ENCODE peak calls at places on chromosomes 5 and 9, in nine cellular contexts. Z is gastrocnemius medialis, W is A673, C is tibial artery, P is spleen, N is lung, D is heart left ventricle, M is Peyer's patch, X is neuronal stem cell. E is an unnamed sample.

GRCh38 chr9:27945386-27945785 is 372.1 kb upstream of the C9orf72 start:
- DNase-seq in D (no peak), C (no peak), N (no peak), P (no peak), W (no peak), Z (no peak), X (no peak), M (no peak), E (no peak)

GRCh38 chr5:97618721-97619120 is 435.7 kb upstream of the RIOK2 start:
- DNase-seq in Z (no peak), D (no peak), X (no peak), W (no peak), C (no peak), N (no peak), P (no peak), M (no peak), E (no peak)

GRCh38 chr5:79935992-79936643 is 54.9 kb downstream of the MTX3 start:
- DNase-seq in D (peak; percentile 56), W (no peak), P (no peak), Z (peak; percentile 53), C (no peak), N (no peak), X (no peak), M (no peak), E (peak; percentile 59)

GRCh38 chr5:60287174-60287771 is 393.7 kb upstream of the PDE4D start:
- DNase-seq in X (peak; percentile 69), M (no peak), W (peak; percentile 91), Z (no peak), N (peak; percentile 57), P (no peak), D (no peak), C (no peak), E (no peak)

GRCh38 chr9:13576101-13576500 is 296.6 kb upstream of the MPDZ start:
- DNase-seq in M (no peak), X (no peak), Z (no peak), N (no peak), D (no peak), C (no peak), W (no peak), P (no peak), E (no peak)

GRCh38 chr5:177419045-177419444 is 7.4 kb upstream of the GRK6 start:
- DNase-seq in X (no peak), W (no peak), C (no peak), Z (no peak), P (no peak), D (no peak), N (no peak), M (no peak), E (no peak)

GRCh38 chr5:66863343-66864170 is 267.4 kb downstream of the MAST4 start:
- DNase-seq in M (no peak), N (no peak), X (no peak), W (no peak), C (no peak), Z (no peak), P (no peak), D (no peak), E (no peak)

GRCh38 chr5:96193946-96194345 is 232.3 kb upstream of the ELL2 start:
- DNase-seq in Z (no peak), C (no peak), M (no peak), N (no peak), D (no peak), W (no peak), P (no peak), X (no peak), E (no peak)

GRCh38 chr9:13688223-13688989 is 408.9 kb upstream of the MPDZ start:
- DNase-seq in X (peak; percentile 61), D (no peak), P (no peak), M (no peak), N (no peak), Z (no peak), C (no peak), W (no peak), E (no peak)

GRCh38 chr9:20326516-20326915 is 295.8 kb downstream of the MLLT3 start:
- DNase-seq in X (no peak), D (no peak), N (no peak), P (no peak), C (no peak), Z (no peak), W (no peak), M (no peak), E (no peak)

GRCh38 chr5:52947208-52947607 is 41.9 kb upstream of the ITGA2 start:
- DNase-seq in C (no peak), P (no peak), W (no peak), D (no peak), X (no peak), M (no peak), N (no peak), Z (no peak), E (no peak)

GRCh38 chr9:2016411-2017208 is 1.5 kb downstream of the SMARCA2 start:
- DNase-seq in P (peak; percentile 93), W (peak; percentile 71), Z (peak; percentile 73), N (peak; percentile 81), D (peak; percentile 88), C (peak; percentile 94), M (peak; percentile 75), X (peak; percentile 46), E (peak; percentile 75)

GRCh38 chr5:88727705-88728313 is 155.2 kb downstream of the MEF2C start:
- DNase-seq in M (no peak), P (no peak), Z (no peak), C (no peak), D (no peak), X (no peak), W (peak; percentile 41), N (no peak), E (no peak)

GRCh38 chr5:56346044-56346710 is 113.0 kb upstream of the ANKRD55 start:
- DNase-seq in M (no peak), P (no peak), C (no peak), N (no peak), Z (no peak), D (no peak), W (no peak), X (no peak), E (no peak)

GRCh38 chr5:114418546-114419388 is 56.9 kb downstream of the KCNN2 start:
- DNase-seq in C (no peak), D (no peak), M (no peak), X (no peak), N (no peak), W (no peak), P (no peak), Z (no peak), E (no peak)

GRCh38 chr9:132516911-132517310 is 65.5 kb upstream of the BARHL1 start:
- DNase-seq in M (no peak), P (no peak), N (no peak), Z (no peak), W (no peak), X (no peak), C (no peak), D (no peak), E (no peak)

GRCh38 chr5:179322071-179323025 is 22.9 kb downstream of the ADAMTS2 start:
- DNase-seq in D (peak; percentile 17), N (no peak), C (peak; percentile 65), X (no peak), M (no peak), W (no peak), Z (peak; percentile 64), P (peak; percentile 62), E (peak; percentile 25)

GRCh38 chr5:134430001-134430569 is 18.4 kb upstream of the CDKN2AIPNL start:
- DNase-seq in M (no peak), X (no peak), C (no peak), P (peak; percentile 11), N (no peak), W (no peak), Z (no peak), D (no peak), E (no peak)

DNA sequence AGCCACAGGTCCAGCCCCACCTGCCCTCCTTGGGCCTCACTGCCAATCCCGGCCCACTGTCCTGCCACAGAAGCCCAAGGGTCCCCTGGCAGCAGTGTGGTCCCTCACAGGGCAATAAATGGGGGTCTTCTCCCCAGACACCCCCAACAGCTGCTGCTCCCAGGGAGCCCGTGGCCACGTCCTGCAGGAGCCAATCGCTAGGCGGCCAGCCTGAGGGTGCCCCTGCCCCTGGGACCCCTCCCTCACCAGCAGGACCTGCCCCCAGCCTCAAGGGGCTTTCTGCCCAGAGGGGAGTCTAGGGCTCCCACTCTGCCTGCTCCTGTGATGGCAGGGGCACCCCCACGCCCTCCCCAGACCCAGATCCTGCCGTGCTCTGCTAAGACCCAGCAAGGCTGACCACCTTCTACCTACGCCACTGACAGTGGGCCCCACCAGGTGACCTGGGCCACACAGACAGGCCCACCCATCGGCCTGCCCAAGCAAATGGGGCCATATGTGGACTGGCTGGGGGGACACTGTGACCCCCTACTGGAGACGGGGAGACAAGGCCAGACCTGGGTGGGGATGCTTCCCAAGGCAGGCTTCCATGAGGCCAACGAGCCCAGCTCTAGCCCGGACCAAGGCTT is 17.0 kb downstream of the NOTCH1 start:
- DNase-seq in P (no peak), Z (no peak), W (no peak), X (no peak), M (no peak), D (no peak), N (no peak), C (no peak), E (no peak)
- H3K27ac ChIP-seq in P (peak overlapping the region; percentile 49), Z (no peak overlapping the region), W (no peak overlapping the region), X (peak overlapping the region; percentile 69), M (peak overlapping the region; percentile 49), D (peak overlapping the region; percentile 78), N (peak overlapping the region; percentile 77), C (no peak overlapping the region), E (no peak overlapping the region)

DNA sequence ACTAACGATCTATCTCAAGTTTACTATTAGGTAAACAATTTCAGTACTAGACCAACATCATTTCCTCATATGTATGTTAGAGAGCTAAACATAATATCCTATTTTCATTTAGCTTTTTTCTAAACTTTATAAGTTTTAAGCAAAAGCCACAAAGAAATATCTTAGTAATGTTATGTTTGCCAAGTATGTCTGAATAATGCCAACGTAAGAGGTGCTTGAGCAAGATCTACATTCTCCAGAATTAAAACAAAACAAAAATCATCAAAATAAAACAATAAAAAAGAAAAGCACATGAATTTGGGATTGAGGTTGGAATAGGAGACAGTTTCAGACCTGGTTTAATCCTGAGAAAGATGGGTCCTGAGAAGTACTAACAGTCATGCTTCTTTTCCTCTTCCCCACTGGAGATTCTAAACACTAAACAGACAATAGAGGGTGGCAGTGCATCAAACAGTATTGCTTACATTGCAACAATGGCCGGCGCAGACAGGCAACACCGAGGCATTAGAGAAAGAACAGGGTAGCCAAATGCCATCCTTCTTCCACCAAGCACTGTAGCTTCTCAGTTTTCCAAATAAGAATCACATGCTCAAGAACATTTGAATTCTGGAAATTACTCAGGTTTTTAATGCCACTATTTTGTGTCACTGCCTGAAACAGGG is 33.6 kb downstream of the CSNK1A1 start:
- DNase-seq in X (no peak), N (no peak), M (no peak), C (no peak), P (no peak), W (no peak), D (no peak), Z (no peak), E (no peak)
- H3K4me1 ChIP-seq in X (peaks cover 10% of the 10 kb centered on the region), N (peaks cover 22% of the 10 kb centered on the region), M (no peaks in the 10 kb centered on the region), C (peaks cover 99% of the 10 kb centered on the region), P (peaks cover 33% of the 10 kb centered on the region), W (peaks cover 13% of the 10 kb centered on the region), D (peaks cover 99% of the 10 kb centered on the region), Z (peaks cover 80% of the 10 kb centered on the region), E (no peaks in the 10 kb centered on the region)

GRCh38 chr9:94829380-94830070 is 103.0 kb downstream of the AOPEP start:
- DNase-seq in X (no peak), M (no peak), D (no peak), Z (no peak), P (no peak), C (no peak), N (no peak), W (no peak), E (no peak)
- H3K27ac ChIP-seq in X (no peak overlapping the region), M (no peak overlapping the region), D (no peak overlapping the region), Z (no peak overlapping the region), P (no peak overlapping the region), C (peak overlapping the region; percentile 76), N (no peak overlapping the region), W (no peak overlapping the region), E (peak overlapping the region; percentile 90)

GRCh38 chr9:98175762-98176161 is 16.7 kb downstream of the CORO2A start:
- DNase-seq in W (no peak), P (no peak), X (no peak), D (no peak), N (no peak), Z (no peak), M (no peak), C (peak; percentile 10), E (no peak)
- H3K4me1 ChIP-seq in W (no peaks in the 10 kb centered on the region), P (no peaks in the 10 kb centered on the region), X (peaks cover 13% of the 10 kb centered on the region), D (no peaks in the 10 kb centered on the region), N (no peaks in the 10 kb centered on the region), Z (no peaks in the 10 kb centered on the region), M (peaks cover 4% of the 10 kb centered on the region), C (no peaks in the 10 kb centered on the region), E (no peaks in the 10 kb centered on the region)

E was measured in uterus.